ENCODE peak calls at places on chromosome 4, in five cellular contexts. One of them, this sample, is unnamed.

GRCh38 chr4:23838131-23838530 is 51.7 kb downstream of the PPARGC1A start:
- DNase-seq in GM23338: no peak
- DNase-seq in germinal center: no peak
- DNase-seq in ecto neural progenitor cell: no peak
- DNase-seq in cardiac muscle cell: no peak
- DNase-seq in this sample: no peak

GRCh38 chr4:126757219-126757618 is 875.5 kb upstream of the INTU start:
- DNase-seq in GM23338: no peak
- DNase-seq in germinal center: no peak
- DNase-seq in ecto neural progenitor cell: no peak
- DNase-seq in cardiac muscle cell: no peak
- DNase-seq in this sample: no peak

GRCh38 chr4:165635951-165636350 is 237.1 kb upstream of the TLL1 start:
- DNase-seq in GM23338: no peak
- DNase-seq in germinal center: no peak
- DNase-seq in ecto neural progenitor cell: no peak
- DNase-seq in cardiac muscle cell: no peak
- DNase-seq in this sample: peak

GRCh38 chr4:112038861-112039260 is 106.4 kb upstream of the FAM241A start:
- DNase-seq in GM23338: no peak
- DNase-seq in germinal center: no peak
- DNase-seq in ecto neural progenitor cell: no peak
- DNase-seq in cardiac muscle cell: no peak
- DNase-seq in this sample: no peak

GRCh38 chr4:7107166-7107905 is 39.5 kb upstream of the GRPEL1 start:
- DNase-seq in GM23338: no peak
- DNase-seq in germinal center: no peak
- DNase-seq in ecto neural progenitor cell: peak
- DNase-seq in cardiac muscle cell: no peak
- DNase-seq in this sample: no peak

GRCh38 chr4:2258091-2259035 is 3.5 kb downstream of the MXD4 start:
- DNase-seq in GM23338: no peak
- DNase-seq in germinal center: no peak
- DNase-seq in ecto neural progenitor cell: no peak
- DNase-seq in cardiac muscle cell: no peak
- DNase-seq in this sample: no peak

GRCh38 chr4:102334624-102335023 is 10.7 kb downstream of the SLC39A8 start:
- DNase-seq in GM23338: no peak
- DNase-seq in germinal center: no peak
- DNase-seq in ecto neural progenitor cell: no peak
- DNase-seq in cardiac muscle cell: no peak
- DNase-seq in this sample: no peak

GRCh38 chr4:119733431-119733830 is 104.8 kb upstream of the PDE5A start:
- DNase-seq in GM23338: no peak
- DNase-seq in germinal center: no peak
- DNase-seq in ecto neural progenitor cell: no peak
- DNase-seq in cardiac muscle cell: no peak
- DNase-seq in this sample: no peak

GRCh38 chr4:6200011-6200921 is at the start of gene JAKMIP1:
- DNase-seq in GM23338: peak
- DNase-seq in germinal center: peak
- DNase-seq in ecto neural progenitor cell: peak
- DNase-seq in cardiac muscle cell: peak
- DNase-seq in this sample: peak

GRCh38 chr4:109977854-109978501 is 65.3 kb downstream of the EGF start:
- DNase-seq in GM23338: peak
- DNase-seq in germinal center: no peak
- DNase-seq in ecto neural progenitor cell: no peak
- DNase-seq in cardiac muscle cell: peak
- DNase-seq in this sample: no peak

GRCh38 chr4:37879365-37879764 is 11.5 kb upstream of the TBC1D1 start:
- DNase-seq in GM23338: no peak
- DNase-seq in germinal center: no peak
- DNase-seq in ecto neural progenitor cell: no peak
- DNase-seq in cardiac muscle cell: no peak
- DNase-seq in this sample: no peak

GRCh38 chr4:154001187-154001586 is 212.3 kb upstream of the SFRP2 start:
- DNase-seq in GM23338: no peak
- DNase-seq in germinal center: no peak
- DNase-seq in ecto neural progenitor cell: no peak
- DNase-seq in cardiac muscle cell: no peak
- DNase-seq in this sample: no peak

GRCh38 chr4:162139412-162139811 is 24.4 kb downstream of the FSTL5 start:
- DNase-seq in GM23338: no peak
- DNase-seq in germinal center: no peak
- DNase-seq in ecto neural progenitor cell: no peak
- DNase-seq in cardiac muscle cell: no peak
- DNase-seq in this sample: no peak

GRCh38 chr4:10673817-10674369 is 10.7 kb downstream of the CLNK start:
- DNase-seq in GM23338: no peak
- DNase-seq in germinal center: no peak
- DNase-seq in ecto neural progenitor cell: no peak
- DNase-seq in cardiac muscle cell: no peak
- DNase-seq in this sample: no peak

GRCh38 chr4:184282251-184282713 is 64.6 kb upstream of the ENPP6 start:
- DNase-seq in GM23338: peak
- DNase-seq in germinal center: no peak
- DNase-seq in ecto neural progenitor cell: no peak
- DNase-seq in cardiac muscle cell: no peak
- DNase-seq in this sample: no peak

GRCh38 chr4:171924761-171925376 is 111.7 kb downstream of the GALNTL6 start:
- DNase-seq in GM23338: peak
- DNase-seq in germinal center: no peak
- DNase-seq in ecto neural progenitor cell: no peak
- DNase-seq in cardiac muscle cell: no peak
- DNase-seq in this sample: no peak

GRCh38 chr4:20395160-20395773 is 143.6 kb downstream of the SLIT2 start:
- DNase-seq in GM23338: peak
- DNase-seq in germinal center: peak
- DNase-seq in ecto neural progenitor cell: peak
- DNase-seq in cardiac muscle cell: peak
- DNase-seq in this sample: peak

GRCh38 chr4:105598787-105599186 is 46.4 kb downstream of the ARHGEF38 start:
- DNase-seq in GM23338: no peak
- DNase-seq in germinal center: no peak
- DNase-seq in ecto neural progenitor cell: no peak
- DNase-seq in cardiac muscle cell: no peak
- DNase-seq in this sample: no peak

GRCh38 chr4:17511041-17511949 is 595 bp downstream of the QDPR start:
- DNase-seq in GM23338: peak
- DNase-seq in germinal center: peak
- DNase-seq in ecto neural progenitor cell: peak
- DNase-seq in cardiac muscle cell: peak
- DNase-seq in this sample: peak

GRCh38 chr4:161767116-161767515 is 396.7 kb downstream of the FSTL5 start:
- DNase-seq in GM23338: no peak
- DNase-seq in germinal center: no peak
- DNase-seq in ecto neural progenitor cell: no peak
- DNase-seq in cardiac muscle cell: no peak
- DNase-seq in this sample: no peak

GRCh38 chr4:41072021-41072777 is 142.1 kb downstream of the APBB2 start:
- DNase-seq in GM23338: no peak
- DNase-seq in germinal center: no peak
- DNase-seq in ecto neural progenitor cell: no peak
- DNase-seq in cardiac muscle cell: no peak
- DNase-seq in this sample: peak

GRCh38 chr4:41538017-41538733 is at the start of gene LIMCH1:
- DNase-seq in GM23338: peak
- DNase-seq in germinal center: no peak
- DNase-seq in ecto neural progenitor cell: no peak
- DNase-seq in cardiac muscle cell: peak
- DNase-seq in this sample: peak

GRCh38 chr4:76905521-76905920 is 7.6 kb upstream of the SOWAHB start:
- DNase-seq in GM23338: no peak
- DNase-seq in germinal center: no peak
- DNase-seq in ecto neural progenitor cell: no peak
- DNase-seq in cardiac muscle cell: no peak
- DNase-seq in this sample: no peak

GRCh38 chr4:102761902-102762301 is 1.1 kb upstream of the MANBA start:
- DNase-seq in GM23338: peak
- DNase-seq in germinal center: no peak
- DNase-seq in ecto neural progenitor cell: no peak
- DNase-seq in cardiac muscle cell: no peak
- DNase-seq in this sample: no peak

GRCh38 chr4:152690706-152691651 is 11.2 kb upstream of the TMEM154 start:
- DNase-seq in GM23338: no peak
- DNase-seq in germinal center: no peak
- DNase-seq in ecto neural progenitor cell: no peak
- DNase-seq in cardiac muscle cell: no peak
- DNase-seq in this sample: no peak

GRCh38 chr4:91064157-91064853 is 937.1 kb downstream of the CCSER1 start:
- DNase-seq in GM23338: peak
- DNase-seq in germinal center: no peak
- DNase-seq in ecto neural progenitor cell: peak
- DNase-seq in cardiac muscle cell: peak
- DNase-seq in this sample: peak

GRCh38 chr4:139528377-139529005 is 27.5 kb downstream of the SETD7 start:
- DNase-seq in GM23338: no peak
- DNase-seq in germinal center: no peak
- DNase-seq in ecto neural progenitor cell: no peak
- DNase-seq in cardiac muscle cell: no peak
- DNase-seq in this sample: no peak

GRCh38 chr4:182354867-182355266 is 111.7 kb downstream of the TENM3 start:
- DNase-seq in GM23338: no peak
- DNase-seq in germinal center: no peak
- DNase-seq in ecto neural progenitor cell: no peak
- DNase-seq in cardiac muscle cell: no peak
- DNase-seq in this sample: no peak